ENCODE peak calls at places on chromosomes 5 and 9, in five cellular contexts. B, A, X, I and E are unnamed samples.

GRCh38 chr5:1899201-1899600 is 16.5 kb upstream of the IRX4 start:
- DNase-seq in B (peak), A (no peak), X (no peak), I (no peak), E (no peak)

GRCh38 chr5:23208959-23209431 is 298.4 kb upstream of the PRDM9 start:
- DNase-seq in B (no peak), A (peak), X (no peak), I (no peak), E (peak)

GRCh38 chr9:99515874-99516656 is 294.0 kb downstream of the SEC61B start:
- DNase-seq in B (no peak), A (no peak), X (no peak), I (no peak), E (no peak)

GRCh38 chr5:15757635-15758034 is 257.7 kb downstream of the FBXL7 start:
- DNase-seq in B (no peak), A (no peak), X (no peak), I (no peak), E (no peak)

GRCh38 chr9:88106492-88106891 is 31.8 kb downstream of the SPATA31C2 start:
- DNase-seq in B (no peak), A (peak), X (no peak), I (no peak), E (peak)

GRCh38 chr5:61519728-61520277 is 187.7 kb downstream of the ZSWIM6 start:
- DNase-seq in B (no peak), A (no peak), X (no peak), I (no peak), E (no peak)

GRCh38 chr9:38047301-38048251 is 21.5 kb downstream of the SHB start:
- DNase-seq in B (peak), A (peak), X (peak), I (no peak), E (peak)

GRCh38 chr9:88891015-88891414 is 100.3 kb upstream of the S1PR3 start:
- DNase-seq in B (no peak), A (no peak), X (no peak), I (no peak), E (no peak)

GRCh38 chr5:38077652-38078051 is 180.7 kb upstream of the EGFLAM start:
- DNase-seq in B (no peak), A (no peak), X (no peak), I (no peak), E (no peak)

GRCh38 chr5:124661317-124662141 is 84.9 kb downstream of the ZNF608 start:
- DNase-seq in B (no peak), A (peak), X (no peak), I (no peak), E (peak)

GRCh38 chr5:87405472-87406155 is 7.1 kb downstream of the CCNH start:
- DNase-seq in B (no peak), A (no peak), X (no peak), I (no peak), E (no peak)